ENCODE peak calls at places on chromosomes 12 and 14, in ten cellular contexts. I, H, V, U, Y, D, F, X, W and T are unnamed samples.

GRCh38 chr12:96482086-96482485 is 7.3 kb upstream of the CFAP54 start:
- DNase-seq in I (no peak), H (no peak), V (no peak), U (no peak), Y (no peak), D (no peak), F (no peak), X (no peak), W (no peak), T (no peak)

GRCh38 chr12:58915634-58916033 is 4.7 kb downstream of the LRIG3 start:
- DNase-seq in I (peak), H (no peak), V (peak), U (no peak), Y (no peak), D (peak), F (peak), X (no peak), W (peak), T (peak)

GRCh38 chr12:108792361-108793292 is 61.3 kb upstream of the CORO1C start:
- DNase-seq in I (no peak), H (no peak), V (no peak), U (no peak), Y (no peak), D (no peak), F (no peak), X (no peak), W (no peak), T (no peak)

GRCh38 chr14:30808576-30808975 is 65.8 kb upstream of the COCH start:
- DNase-seq in I (peak), H (no peak), V (no peak), U (no peak), Y (no peak), D (peak), F (no peak), X (no peak), W (peak), T (peak)

GRCh38 chr12:120598674-120599463 is 17.7 kb upstream of the POP5 start:
- DNase-seq in I (peak), H (no peak), V (no peak), U (no peak), Y (no peak), D (no peak), F (peak), X (no peak), W (peak), T (peak)

GRCh38 chr12:70664463-70664862 is 27.2 kb upstream of the PTPRB start:
- DNase-seq in I (peak), H (peak), V (no peak), U (no peak), Y (no peak), D (no peak), F (no peak), X (no peak), W (peak), T (peak)

GRCh38 chr12:104712477-104712876 is 245.6 kb downstream of the SLC41A2 start:
- DNase-seq in I (peak), H (no peak), V (no peak), U (no peak), Y (no peak), D (peak), F (no peak), X (no peak), W (no peak), T (no peak)

GRCh38 chr12:30117483-30117882 is 333.7 kb upstream of the TMTC1 start:
- DNase-seq in I (no peak), H (no peak), V (no peak), U (no peak), Y (no peak), D (no peak), F (no peak), X (no peak), W (no peak), T (no peak)

GRCh38 chr12:12807970-12808702 is 5.0 kb upstream of the DDX47 start:
- DNase-seq in I (no peak), H (no peak), V (no peak), U (peak), Y (no peak), D (peak), F (no peak), X (peak), W (peak), T (no peak)

GRCh38 chr14:84064756-84065155 is 1465.2 kb upstream of the FLRT2 start:
- DNase-seq in I (no peak), H (no peak), V (no peak), U (no peak), Y (no peak), D (no peak), F (no peak), X (no peak), W (no peak), T (no peak)

GRCh38 chr12:105523164-105524057 is 192.9 kb downstream of the C12orf75 start:
- DNase-seq in I (peak), H (no peak), V (peak), U (no peak), Y (no peak), D (peak), F (peak), X (peak), W (peak), T (peak)

GRCh38 chr12:74537126-74537706 is 419 bp upstream of the ATXN7L3B start:
- DNase-seq in I (peak), H (no peak), V (peak), U (no peak), Y (no peak), D (peak), F (peak), X (no peak), W (peak), T (peak)

GRCh38 chr12:119679490-119679889 is 11.6 kb downstream of the PRKAB1 start:
- DNase-seq in I (no peak), H (no peak), V (no peak), U (no peak), Y (no peak), D (no peak), F (no peak), X (no peak), W (no peak), T (no peak)

GRCh38 chr14:96582995-96583394 is 80.8 kb downstream of the PAPOLA start:
- DNase-seq in I (no peak), H (no peak), V (no peak), U (no peak), Y (no peak), D (no peak), F (no peak), X (no peak), W (no peak), T (no peak)

GRCh38 chr12:14393736-14394135 is 28.3 kb downstream of the ATF7IP start:
- DNase-seq in I (peak), H (no peak), V (no peak), U (no peak), Y (no peak), D (no peak), F (no peak), X (no peak), W (peak), T (peak)

GRCh38 chr12:9702239-9702638 is 30.7 kb downstream of the CLECL1 start:
- DNase-seq in I (no peak), H (no peak), V (no peak), U (no peak), Y (no peak), D (no peak), F (no peak), X (no peak), W (no peak), T (no peak)

GRCh38 chr12:108310489-108310888 is 28.6 kb downstream of the CMKLR1 start:
- DNase-seq in I (peak), H (no peak), V (no peak), U (no peak), Y (no peak), D (peak), F (peak), X (no peak), W (peak), T (peak)

GRCh38 chr14:106277503-106277902 is 751.1 kb downstream of the TMEM121 start:
- DNase-seq in I (no peak), H (no peak), V (no peak), U (peak), Y (no peak), D (no peak), F (no peak), X (no peak), W (no peak), T (no peak)

GRCh38 chr14:57066887-57067513 is 201.7 kb downstream of the EXOC5 start:
- DNase-seq in I (no peak), H (peak), V (peak), U (peak), Y (peak), D (peak), F (peak), X (peak), W (peak), T (peak)

GRCh38 chr12:105175397-105175990 is 60.5 kb downstream of the APPL2 start:
- DNase-seq in I (no peak), H (no peak), V (no peak), U (no peak), Y (no peak), D (no peak), F (no peak), X (no peak), W (no peak), T (no peak)

GRCh38 chr12:116207274-116207673 is 70.2 kb downstream of the MED13L start:
- DNase-seq in I (no peak), H (no peak), V (no peak), U (no peak), Y (no peak), D (no peak), F (no peak), X (no peak), W (no peak), T (no peak)

GRCh38 chr12:132429932-132430643 is 59.9 kb upstream of the FBRSL1 start:
- DNase-seq in I (no peak), H (peak), V (no peak), U (peak), Y (peak), D (peak), F (peak), X (no peak), W (peak), T (peak)